ENCODE peak calls at places on chromosomes 3 and 15, in eight cellular contexts. One of them, this sample, is unnamed.

GRCh38 chr15:90349072-90349471 is 3.0 kb upstream of the ZNF774 start:
- DNase-seq in dorsolateral prefrontal cortex: no peak
- DNase-seq in NCI-H446: no peak
- DNase-seq in stomach: no peak
- DNase-seq in substantia nigra: no peak
- DNase-seq in GM23248: no peak
- DNase-seq in C1 segment of cervical spinal cord: no peak
- DNase-seq in ovary: no peak
- DNase-seq in this sample: no peak

GRCh38 chr3:128051459-128051836 is 789 bp upstream of the SEC61A1 start:
- DNase-seq in dorsolateral prefrontal cortex: no peak
- DNase-seq in NCI-H446: no peak
- DNase-seq in stomach: no peak
- DNase-seq in substantia nigra: no peak
- DNase-seq in GM23248: peak
- DNase-seq in C1 segment of cervical spinal cord: no peak
- DNase-seq in ovary: no peak
- DNase-seq in this sample: no peak

GRCh38 chr3:12288466-12289129 is at the start of gene PPARG:
- DNase-seq in dorsolateral prefrontal cortex: no peak
- DNase-seq in NCI-H446: no peak
- DNase-seq in stomach: peak
- DNase-seq in substantia nigra: no peak
- DNase-seq in GM23248: peak
- DNase-seq in C1 segment of cervical spinal cord: peak
- DNase-seq in ovary: peak
- DNase-seq in this sample: no peak

GRCh38 chr3:157204431-157204830 is 44.5 kb upstream of the CCNL1 start:
- DNase-seq in dorsolateral prefrontal cortex: no peak
- DNase-seq in NCI-H446: peak
- DNase-seq in stomach: no peak
- DNase-seq in substantia nigra: no peak
- DNase-seq in GM23248: peak
- DNase-seq in C1 segment of cervical spinal cord: no peak
- DNase-seq in ovary: no peak
- DNase-seq in this sample: peak

GRCh38 chr3:123559040-123559861 is 25.6 kb downstream of the HACD2 start:
- DNase-seq in dorsolateral prefrontal cortex: no peak
- DNase-seq in NCI-H446: peak
- DNase-seq in stomach: no peak
- DNase-seq in substantia nigra: no peak
- DNase-seq in GM23248: peak
- DNase-seq in C1 segment of cervical spinal cord: peak
- DNase-seq in ovary: no peak
- DNase-seq in this sample: peak

GRCh38 chr3:184145120-184145524 is 10.0 kb downstream of the EIF2B5 start:
- DNase-seq in dorsolateral prefrontal cortex: no peak
- DNase-seq in NCI-H446: no peak
- DNase-seq in stomach: peak
- DNase-seq in substantia nigra: no peak
- DNase-seq in GM23248: peak
- DNase-seq in C1 segment of cervical spinal cord: peak
- DNase-seq in ovary: no peak
- DNase-seq in this sample: peak

GRCh38 chr15:53367740-53368139 is 391.7 kb downstream of the WDR72 start:
- DNase-seq in dorsolateral prefrontal cortex: no peak
- DNase-seq in NCI-H446: no peak
- DNase-seq in stomach: no peak
- DNase-seq in substantia nigra: no peak
- DNase-seq in GM23248: no peak
- DNase-seq in C1 segment of cervical spinal cord: no peak
- DNase-seq in ovary: no peak
- DNase-seq in this sample: no peak

GRCh38 chr15:53009093-53009492 is 219.0 kb upstream of the ONECUT1 start:
- DNase-seq in dorsolateral prefrontal cortex: no peak
- DNase-seq in NCI-H446: no peak
- DNase-seq in stomach: no peak
- DNase-seq in substantia nigra: no peak
- DNase-seq in GM23248: no peak
- DNase-seq in C1 segment of cervical spinal cord: no peak
- DNase-seq in ovary: no peak
- DNase-seq in this sample: no peak

GRCh38 chr3:43949594-43949993 is 258.9 kb downstream of the ABHD5 start:
- DNase-seq in dorsolateral prefrontal cortex: no peak
- DNase-seq in NCI-H446: no peak
- DNase-seq in stomach: no peak
- DNase-seq in substantia nigra: no peak
- DNase-seq in GM23248: no peak
- DNase-seq in C1 segment of cervical spinal cord: no peak
- DNase-seq in ovary: no peak
- DNase-seq in this sample: no peak

GRCh38 chr3:37419979-37420378 is 245.6 kb upstream of the LRRFIP2 start:
- DNase-seq in dorsolateral prefrontal cortex: no peak
- DNase-seq in NCI-H446: no peak
- DNase-seq in stomach: no peak
- DNase-seq in substantia nigra: no peak
- DNase-seq in GM23248: no peak
- DNase-seq in C1 segment of cervical spinal cord: no peak
- DNase-seq in ovary: no peak
- DNase-seq in this sample: no peak

GRCh38 chr15:77853910-77854309 is 221.2 kb upstream of the LINGO1 start:
- DNase-seq in dorsolateral prefrontal cortex: no peak
- DNase-seq in NCI-H446: no peak
- DNase-seq in stomach: no peak
- DNase-seq in substantia nigra: no peak
- DNase-seq in GM23248: no peak
- DNase-seq in C1 segment of cervical spinal cord: no peak
- DNase-seq in ovary: no peak
- DNase-seq in this sample: no peak

GRCh38 chr3:182644800-182645433 is 148.4 kb upstream of the ATP11B start:
- DNase-seq in dorsolateral prefrontal cortex: no peak
- DNase-seq in NCI-H446: no peak
- DNase-seq in stomach: no peak
- DNase-seq in substantia nigra: no peak
- DNase-seq in GM23248: peak
- DNase-seq in C1 segment of cervical spinal cord: no peak
- DNase-seq in ovary: no peak
- DNase-seq in this sample: no peak

GRCh38 chr3:50010959-50011358 is 71.0 kb downstream of the RBM6 start:
- DNase-seq in dorsolateral prefrontal cortex: no peak
- DNase-seq in NCI-H446: no peak
- DNase-seq in stomach: no peak
- DNase-seq in substantia nigra: no peak
- DNase-seq in GM23248: peak
- DNase-seq in C1 segment of cervical spinal cord: no peak
- DNase-seq in ovary: no peak
- DNase-seq in this sample: no peak

GRCh38 chr3:156536524-156537316 is 18.2 kb downstream of the SSR3 start:
- DNase-seq in dorsolateral prefrontal cortex: no peak
- DNase-seq in NCI-H446: no peak
- DNase-seq in stomach: no peak
- DNase-seq in substantia nigra: no peak
- DNase-seq in GM23248: no peak
- DNase-seq in C1 segment of cervical spinal cord: no peak
- DNase-seq in ovary: no peak
- DNase-seq in this sample: no peak

This sample was measured in AG10803.